ENCODE peak calls at places on chromosomes 12 and 14, in four cellular contexts. S, W, D and B are unnamed samples.

GRCh38 chr12:43453761-43454160 is 98.2 kb downstream of the ADAMTS20 start:
- DNase-seq in S (no peak), W (no peak), D (no peak), B (no peak)

GRCh38 chr14:37678916-37679315 is 83.5 kb downstream of the TTC6 start:
- DNase-seq in S (no peak), W (no peak), D (no peak), B (no peak)

GRCh38 chr12:15435597-15435996 is 113.3 kb downstream of the PTPRO start:
- DNase-seq in S (no peak), W (no peak), D (no peak), B (no peak)

GRCh38 chr12:125038976-125039625 is 26.1 kb upstream of the AACS start:
- DNase-seq in S (no peak), W (no peak), D (no peak), B (no peak)

GRCh38 chr14:37118673-37119366 is 53.6 kb downstream of the SLC25A21 start:
- DNase-seq in S (no peak), W (no peak), D (no peak), B (no peak)

GRCh38 chr14:84361476-84361875 is 1168.5 kb upstream of the FLRT2 start:
- DNase-seq in S (no peak), W (no peak), D (peak), B (no peak)

GRCh38 chr14:75522224-75522764 is at the start of gene BATF:
- DNase-seq in S (no peak), W (no peak), D (no peak), B (peak)

GRCh38 chr14:37591311-37591940 is 3.6 kb downstream of the FOXA1 start:
- DNase-seq in S (no peak), W (no peak), D (no peak), B (no peak)

GRCh38 chr12:112305951-112306350 is 76.3 kb downstream of the HECTD4 start:
- DNase-seq in S (no peak), W (no peak), D (no peak), B (no peak)

GRCh38 chr12:115322275-115322674 is 638.3 kb upstream of the TBX3 start:
- DNase-seq in S (peak), W (no peak), D (no peak), B (no peak)

GRCh38 chr12:125149160-125150108 is 84.2 kb downstream of the AACS start:
- DNase-seq in S (peak), W (no peak), D (no peak), B (peak)

GRCh38 chr12:79764641-79765040 is 73.9 kb upstream of the PAWR start:
- DNase-seq in S (no peak), W (no peak), D (peak), B (no peak)

GRCh38 chr12:2191534-2192153 is 138.9 kb downstream of the CACNA1C start:
- DNase-seq in S (no peak), W (no peak), D (no peak), B (no peak)

GRCh38 chr14:91858536-91859275 is 8.6 kb downstream of the TC2N start:
- DNase-seq in S (no peak), W (peak), D (peak), B (peak)

GRCh38 chr12:74801625-74802024 is 264.0 kb downstream of the ATXN7L3B start:
- DNase-seq in S (no peak), W (no peak), D (no peak), B (peak)

GRCh38 chr14:105866841-105867321 is 340.5 kb downstream of the TMEM121 start:
- DNase-seq in S (no peak), W (no peak), D (no peak), B (no peak)

GRCh38 chr12:111636209-111636928 is 37.3 kb upstream of the ATXN2 start:
- DNase-seq in S (no peak), W (no peak), D (peak), B (peak)

GRCh38 chr12:3137268-3137761 is 60.1 kb downstream of the TSPAN9 start:
- DNase-seq in S (no peak), W (peak), D (peak), B (no peak)

GRCh38 chr12:75704664-75705063 is 193.3 kb upstream of the KRR1 start:
- DNase-seq in S (no peak), W (no peak), D (no peak), B (no peak)

GRCh38 chr12:124668602-124669001 is 101.2 kb upstream of the NCOR2 start:
- DNase-seq in S (no peak), W (no peak), D (no peak), B (no peak)

GRCh38 chr12:18323159-18323558 is 61.8 kb downstream of the PIK3C2G start:
- DNase-seq in S (no peak), W (no peak), D (no peak), B (no peak)

GRCh38 chr14:104341532-104342434 is 203.4 kb downstream of the KIF26A start:
- DNase-seq in S (no peak), W (peak), D (peak), B (peak)
- TF ChIP-seq MYC in S (no peak), W (no peak), D (no peak), B (no peak)

GRCh38 chr12:96020314-96021003 is 14.9 kb downstream of the LTA4H start:
- DNase-seq in S (peak), W (no peak), D (no peak), B (peak)
- TF ChIP-seq MAX in S (no peak), W (no peak), D (no peak), B (no peak)

DNA sequence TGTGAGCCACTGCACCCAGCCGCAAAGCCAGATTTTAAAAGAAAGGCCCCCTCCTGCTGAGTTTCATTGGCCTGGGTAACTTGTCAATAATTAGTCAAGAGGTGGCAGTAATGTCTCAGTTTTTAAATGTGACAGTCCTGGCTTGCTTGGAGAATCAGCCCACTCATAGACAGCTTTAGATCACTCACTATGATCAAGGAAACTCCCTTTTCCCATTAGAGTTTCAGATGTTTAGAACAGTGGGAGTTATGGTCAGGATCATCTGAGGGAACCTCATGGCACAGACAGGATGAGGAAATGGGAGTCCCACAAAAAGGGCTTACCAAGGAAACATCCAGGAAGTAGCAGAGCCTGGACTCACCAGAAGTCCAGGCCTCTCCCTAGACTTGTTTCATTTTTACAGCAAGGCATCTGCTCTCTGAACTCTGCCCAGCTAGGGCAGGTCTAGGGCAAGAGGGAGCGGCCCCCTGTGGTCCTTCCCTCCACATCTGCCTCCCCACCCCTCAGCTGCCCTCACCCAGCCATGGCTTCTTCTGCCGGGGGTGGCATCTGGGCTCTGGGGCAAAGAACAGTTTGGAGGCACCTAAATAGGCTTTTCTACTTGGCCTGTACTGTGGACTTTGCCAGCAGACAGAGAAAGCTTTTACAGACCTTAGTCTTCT is 11.2 kb downstream of the BCL2L14 start:
- DNase-seq in S (peak), W (peak), D (peak), B (peak)
- TF ChIP-seq CTCF in S (peak), W (peak), D (peak), B (peak)

DNA sequence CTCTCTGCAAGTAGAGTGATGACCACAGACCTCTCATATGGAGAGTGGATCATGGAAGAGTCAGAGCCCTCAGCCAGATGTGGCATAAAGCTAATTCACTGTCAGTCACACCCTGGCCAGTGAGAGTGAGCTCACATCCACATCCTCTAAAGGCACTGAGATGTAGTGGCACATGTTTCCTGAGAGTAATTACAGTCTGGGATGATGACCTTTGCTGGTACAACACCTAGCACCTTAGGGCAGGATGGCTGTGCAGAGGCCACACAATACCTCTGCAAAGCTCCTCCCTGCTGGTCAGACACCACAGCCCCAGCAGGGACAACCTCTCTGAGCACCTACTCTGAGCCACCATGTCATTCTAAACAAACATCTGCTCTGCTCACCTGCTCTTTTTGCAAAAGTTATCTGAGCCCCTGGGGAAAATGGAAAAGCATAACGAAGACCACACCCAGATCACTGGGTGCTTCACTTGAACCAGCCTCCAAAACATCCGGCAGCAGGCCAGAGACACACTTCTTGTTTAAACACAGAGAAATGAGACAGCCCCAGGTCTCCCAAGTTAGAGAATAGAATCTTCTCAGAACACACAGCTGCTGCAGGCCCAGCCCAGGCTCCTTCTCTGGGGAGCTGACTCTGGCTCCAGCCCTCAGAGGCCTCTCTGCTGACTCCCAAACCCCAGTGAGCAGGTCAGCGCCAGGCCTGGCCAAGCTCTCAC is 30.3 kb downstream of the PITPNM2 start:
- DNase-seq in S (no peak), W (no peak), D (no peak), B (no peak)
- TF ChIP-seq MYC in S (no peak), W (no peak), D (no peak), B (no peak)

GRCh38 chr12:6771509-6772330 is 600 bp upstream of the LAG3 start:
- DNase-seq in S (no peak), W (no peak), D (no peak), B (no peak)

GRCh38 chr12:6770094-6770493 is 2.2 kb upstream of the LAG3 start:
- DNase-seq in S (no peak), W (no peak), D (no peak), B (no peak)

GRCh38 chr12:6770600-6770999 is 1.7 kb upstream of the LAG3 start:
- DNase-seq in S (no peak), W (no peak), D (no peak), B (no peak)

GRCh38 chr12:6772331-6772695 is at the start of gene LAG3:
- DNase-seq in S (no peak), W (no peak), D (no peak), B (no peak)

DNA sequence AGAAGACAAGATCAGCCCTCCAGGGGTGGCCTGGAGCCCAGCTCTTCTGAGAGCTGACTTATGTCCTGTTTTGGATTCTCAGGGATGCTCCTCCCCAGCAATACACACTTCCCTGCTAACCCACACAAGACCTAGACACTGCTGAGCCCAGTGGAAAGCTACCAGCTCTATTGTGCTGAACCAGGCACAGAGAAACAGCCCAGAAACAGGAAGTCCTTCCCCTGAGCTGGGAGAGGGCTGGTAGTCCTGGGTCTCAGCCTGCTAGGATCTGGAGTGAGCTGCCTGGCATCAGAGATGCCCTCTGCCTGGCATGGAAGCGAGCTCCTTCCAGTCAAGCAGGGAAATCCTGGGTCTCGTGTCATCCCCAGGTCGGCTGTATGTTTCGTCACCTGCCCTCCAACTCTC is 1.2 kb upstream of the LAG3 start:
- DNase-seq in S (no peak), W (no peak), D (peak), B (peak)
- TF ChIP-seq MAX in S (no peak), W (no peak), D (no peak), B (no peak)

GRCh38 chr12:57109207-57110160 is 1.7 kb downstream of the STAT6 start:
- DNase-seq in S (no peak), W (no peak), D (no peak), B (no peak)

GRCh38 chr12:57107456-57107855 is 3.7 kb downstream of the STAT6 start:
- DNase-seq in S (no peak), W (no peak), D (no peak), B (no peak)

GRCh38 chr12:57110189-57111045 is 745 bp downstream of the STAT6 start:
- DNase-seq in S (no peak), W (peak), D (peak), B (peak)

GRCh38 chr12:57112492-57113294 is 1.5 kb upstream of the STAT6 start:
- DNase-seq in S (no peak), W (no peak), D (no peak), B (no peak)

GRCh38 chr12:57111046-57111698 is at the start of gene STAT6:
- DNase-seq in S (no peak), W (peak), D (peak), B (peak)
- TF ChIP-seq CTCF in S (no peak), W (no peak), D (no peak), B (no peak)

GRCh38 chr12:27383429-27384260 is 51.0 kb downstream of the BMAL2 start:
- DNase-seq in S (peak), W (peak), D (peak), B (peak)
- TF ChIP-seq MYC in S (no peak), W (no peak), D (no peak), B (peak)

GRCh38 chr12:121889267-121889624 is 656 bp downstream of the PSMD9 start:
- DNase-seq in S (no peak), W (no peak), D (no peak), B (no peak)

GRCh38 chr12:121888083-121888477 is 510 bp upstream of the PSMD9 start:
- DNase-seq in S (no peak), W (no peak), D (no peak), B (no peak)

GRCh38 chr12:121888478-121889266 is at the start of gene PSMD9:
- DNase-seq in S (peak), W (peak), D (peak), B (peak)

GRCh38 chr12:121883315-121883660 is 5.3 kb upstream of the PSMD9 start:
- DNase-seq in S (no peak), W (no peak), D (no peak), B (no peak)
- TF ChIP-seq MAX in S (no peak), W (no peak), D (no peak), B (no peak)

GRCh38 chr14:68681256-68681655 is 111.6 kb downstream of the ZFP36L1 start:
- DNase-seq in S (no peak), W (no peak), D (no peak), B (no peak)

GRCh38 chr14:68683326-68683725 is 109.5 kb downstream of the ZFP36L1 start:
- DNase-seq in S (no peak), W (no peak), D (no peak), B (peak)

GRCh38 chr14:68680541-68681051 is 112.3 kb downstream of the ZFP36L1 start:
- DNase-seq in S (no peak), W (no peak), D (no peak), B (no peak)

GRCh38 chr14:68684466-68685418 is 108.1 kb downstream of the ZFP36L1 start:
- DNase-seq in S (no peak), W (no peak), D (peak), B (peak)

DNA sequence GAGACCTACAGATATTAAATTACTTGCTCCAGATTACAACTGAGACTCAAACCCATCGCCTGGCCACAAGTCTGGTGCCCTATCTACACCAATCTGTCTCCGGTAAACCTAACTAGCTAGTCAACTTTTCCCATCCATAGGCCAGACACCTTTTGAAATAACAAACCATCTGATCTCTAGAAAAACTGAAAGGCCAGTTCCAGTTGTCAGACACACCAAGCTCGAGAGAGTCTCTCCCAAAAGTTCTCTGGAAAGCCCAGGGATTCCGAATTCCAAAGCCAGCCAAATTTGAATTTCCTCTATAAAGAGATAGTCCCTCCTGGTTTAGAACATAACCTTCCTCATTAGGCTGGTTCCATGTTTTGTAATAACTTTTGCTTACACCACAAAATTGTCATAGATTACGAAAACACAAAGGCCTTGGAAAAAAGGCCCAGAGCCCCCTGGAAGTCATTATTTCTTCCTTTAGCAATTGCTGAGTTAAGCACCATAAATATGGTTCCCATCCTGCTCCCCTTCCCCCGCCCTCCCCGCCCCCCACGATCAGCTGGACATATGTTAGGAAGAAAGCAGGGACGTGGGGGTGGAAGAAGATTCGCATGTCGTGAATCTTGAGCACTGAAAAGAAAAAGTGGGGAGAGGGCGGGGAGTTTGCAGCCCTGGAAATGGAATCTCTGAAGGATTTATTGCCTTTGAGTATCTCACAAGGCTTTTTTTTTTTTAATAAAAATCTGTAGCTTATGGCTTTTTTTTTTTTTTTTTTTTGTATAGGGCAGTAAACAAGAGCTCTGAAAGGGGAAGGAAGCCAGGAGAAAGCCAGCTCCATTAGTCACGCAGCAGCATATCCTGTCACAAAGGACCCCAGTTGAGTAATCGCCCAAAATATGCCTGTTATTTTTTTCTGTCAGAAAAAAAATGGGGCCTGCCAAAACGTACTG is 110.4 kb downstream of the ZFP36L1 start:
- DNase-seq in S (peak), W (peak), D (peak), B (peak)
- TF ChIP-seq CTCF in S (no peak), W (no peak), D (no peak), B (no peak)

DNA sequence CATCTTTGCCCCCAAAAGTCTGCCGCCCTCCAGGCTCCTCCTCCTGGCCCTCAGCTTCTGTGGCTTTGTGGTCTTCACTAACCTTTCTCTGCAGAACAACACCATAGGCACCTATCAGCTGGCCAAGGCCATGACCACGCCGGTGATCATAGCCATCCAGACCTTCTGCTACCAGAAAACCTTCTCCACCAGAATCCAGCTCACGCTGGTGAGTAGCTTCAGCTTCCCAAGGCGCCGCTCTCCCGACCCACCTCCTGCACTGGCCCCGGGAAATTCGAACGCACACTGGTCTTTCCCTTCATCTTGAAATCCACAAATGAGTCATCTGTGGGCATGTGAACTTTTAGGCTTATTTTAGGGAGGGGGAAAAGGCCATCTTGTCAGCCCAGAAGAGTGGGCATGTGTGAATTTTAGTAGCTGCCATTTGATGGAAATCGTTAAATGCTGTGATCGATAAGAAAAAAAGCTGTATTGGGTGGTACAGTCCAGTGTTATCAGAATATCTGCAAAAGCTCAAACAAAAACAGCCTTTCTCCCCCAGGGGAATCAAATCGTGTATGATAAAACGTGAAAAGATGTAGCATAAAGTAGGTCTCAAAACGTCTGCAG is 700 bp downstream of the SLC35E3 start:
- DNase-seq in S (peak), W (peak), D (peak), B (peak)
- TF ChIP-seq MYC in S (no peak), W (no peak), D (no peak), B (peak)